ENCODE peak calls at places on chromosomes 5 and 9, in seven cellular contexts. O is foreskin keratinocyte; A is stimulated activated CD4-positive, alpha-beta T cell treated with anti-CD3 and anti-CD28 coated beads, Interleukin-4, amount 100 ng/mL, for 4 hours; Z is amygdala; I is right lobe of liver; M is CD4-positive, alpha-beta memory T cell; H is NCI-H460. T is an unnamed sample.

GRCh38 chr5:175104682-175105081 is 339.3 kb downstream of the DRD1 start:
- DNase-seq in O (no peak), A (no peak), Z (no peak), I (no peak), M (no peak), H (no peak), T (no peak)

GRCh38 chr5:98735806-98736507 is 37.5 kb upstream of the RGMB start:
- DNase-seq in O (no peak), A (no peak), Z (no peak), I (no peak), M (no peak), H (no peak), T (no peak)

GRCh38 chr5:159975462-159976019 is 33.4 kb upstream of the TTC1 start:
- DNase-seq in O (peak; percentile 38), A (no peak), Z (no peak), I (no peak), M (no peak), H (no peak), T (no peak)

GRCh38 chr5:180208435-180209081 is 453 bp downstream of the RASGEF1C start:
- DNase-seq in O (no peak), A (no peak), Z (no peak), I (no peak), M (no peak), H (no peak), T (no peak)

GRCh38 chr9:129473523-129474244 is 147.2 kb downstream of the C9orf50 start:
- DNase-seq in O (no peak), A (no peak), Z (no peak), I (no peak), M (no peak), H (no peak), T (no peak)

GRCh38 chr5:171592076-171592475 is 172.6 kb downstream of the FGF18 start:
- DNase-seq in O (no peak), A (no peak), Z (no peak), I (no peak), M (no peak), H (no peak), T (no peak)

GRCh38 chr5:170603578-170604565 is 100.1 kb downstream of the KCNIP1 start:
- DNase-seq in O (peak; percentile 18), A (no peak), Z (no peak), I (no peak), M (no peak), H (peak; percentile 62), T (peak; percentile 32)

GRCh38 chr5:62717211-62717927 is 138.8 kb downstream of the LRRC70 start:
- DNase-seq in O (peak; percentile 8), A (no peak), Z (no peak), I (no peak), M (no peak), H (peak; percentile 15), T (no peak)

GRCh38 chr5:2948875-2949274 is 197.4 kb upstream of the IRX2 start:
- DNase-seq in O (no peak), A (no peak), Z (no peak), I (no peak), M (no peak), H (no peak), T (no peak)

GRCh38 chr5:6190838-6191237 is 187.5 kb downstream of the MED10 start:
- DNase-seq in O (no peak), A (no peak), Z (no peak), I (no peak), M (no peak), H (no peak), T (no peak)

GRCh38 chr9:136019041-136019680 is 58.0 kb upstream of the UBAC1 start:
- DNase-seq in O (no peak), A (no peak), Z (no peak), I (peak; percentile 37), M (no peak), H (no peak), T (no peak)

GRCh38 chr9:128123451-128124080 is 4.0 kb downstream of the PTGES2 start:
- DNase-seq in O (no peak), A (no peak), Z (no peak), I (peak; percentile 35), M (no peak), H (no peak), T (no peak)

GRCh38 chr5:24999732-25000131 is 355.0 kb upstream of the CDH10 start:
- DNase-seq in O (no peak), A (no peak), Z (no peak), I (no peak), M (no peak), H (no peak), T (no peak)

T was measured in Jurkat, Clone E6-1.